ENCODE peak calls at places on chromosomes 2 and 18, in nine cellular contexts. M is GM13976, S is K562, Y is fibroblast of villous mesenchyme, O is AG04450, A is HFFc6, W is A549, Z is uterus, J is ovary. E is an unnamed sample.

GRCh38 chr2:30522421-30522820 is 75.4 kb downstream of the LCLAT1 start:
- DNase-seq in Y (no peak), M (no peak), Z (no peak), S (no peak), W (no peak), O (no peak), J (no peak), A (no peak), E (no peak)

GRCh38 chr2:231332388-231332787 is 63.1 kb upstream of the B3GNT7 start:
- DNase-seq in M (no peak), W (no peak), Y (no peak), S (no peak), J (no peak), O (no peak), Z (no peak), A (no peak), E (no peak)

GRCh38 chr2:46184794-46185583 is 112.2 kb upstream of the EPAS1 start:
- DNase-seq in Z (no peak), W (no peak), M (no peak), A (no peak), S (peak), J (no peak), O (no peak), Y (no peak), E (no peak)

GRCh38 chr2:119155633-119156032 is 2.9 kb downstream of the C1QL2 start:
- DNase-seq in O (no peak), A (no peak), Y (no peak), M (no peak), J (no peak), S (no peak), W (no peak), Z (no peak), E (no peak)

GRCh38 chr2:33059452-33060156 is 112.9 kb downstream of the LTBP1 start:
- DNase-seq in A (peak), Y (peak), S (no peak), J (no peak), Z (no peak), W (no peak), O (no peak), M (no peak), E (no peak)

GRCh38 chr2:98768765-98769476 is 38.0 kb upstream of the MGAT4A start:
- DNase-seq in J (no peak), W (no peak), Y (no peak), M (no peak), A (no peak), Z (no peak), S (no peak), O (no peak), E (no peak)

GRCh38 chr2:45886229-45886663 is 234.8 kb downstream of the PRKCE start:
- DNase-seq in W (no peak), S (no peak), J (no peak), Y (peak), O (no peak), M (no peak), Z (no peak), A (no peak), E (no peak)

GRCh38 chr2:199955007-199955338 is 318 bp downstream of the TYW5 start:
- DNase-seq in Y (peak), S (no peak), O (no peak), Z (no peak), M (no peak), J (no peak), A (peak), W (no peak), E (no peak)

GRCh38 chr2:174158003-174158402 is 90.3 kb downstream of the OLA1 start:
- DNase-seq in A (peak), Z (no peak), O (no peak), M (peak), J (no peak), W (peak), Y (peak), S (peak), E (no peak)

GRCh38 chr2:70304501-70304900 is 2.6 kb upstream of the FAM136A start:
- DNase-seq in W (no peak), J (no peak), O (no peak), Z (no peak), M (no peak), A (no peak), Y (no peak), S (no peak), E (no peak)

GRCh38 chr2:221943078-221943810 is 355.6 kb downstream of the PAX3 start:
- DNase-seq in Z (peak), W (no peak), S (no peak), J (peak), Y (peak), O (no peak), M (no peak), A (peak), E (no peak)

GRCh38 chr2:156334496-156335478 is 2.3 kb upstream of the NR4A2 start:
- DNase-seq in S (peak), M (peak), Z (peak), Y (peak), O (peak), A (peak), J (peak), W (peak), E (peak)
- TF ChIP-seq CTCF in S (peak), M (no peak), Z (no peak), Y (peak), O (peak), A (peak), J (no peak), W (no peak), E (peak)

DNA sequence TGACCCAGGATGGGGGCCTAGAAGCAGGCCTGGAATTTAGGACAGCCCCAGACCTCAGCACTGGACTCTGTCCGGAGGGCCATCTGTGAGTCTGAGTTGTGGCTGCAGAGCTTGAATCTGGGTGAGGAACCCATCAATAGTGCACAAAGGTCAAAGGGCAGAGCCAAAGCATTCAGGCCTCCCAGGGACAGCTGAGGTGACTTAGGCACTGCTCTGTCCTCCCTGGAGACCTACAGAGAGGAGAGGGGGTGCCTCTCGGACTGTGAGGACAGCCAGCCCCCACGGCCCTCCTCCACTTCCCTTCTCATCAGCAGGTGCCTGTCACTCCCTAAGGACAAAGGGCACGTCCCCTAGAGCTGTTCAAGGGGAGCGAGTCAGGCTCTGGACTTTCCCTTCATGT is 25.1 kb upstream of the PRLH start:
- DNase-seq in J (no peak), M (no peak), Z (no peak), A (no peak), S (no peak), W (no peak), Y (no peak), O (no peak), E (no peak)
- TF ChIP-seq CTCF in J (no peak), M (no peak), Z (no peak), A (no peak), S (no peak), W (no peak), Y (no peak), O (no peak), E (no peak)

DNA sequence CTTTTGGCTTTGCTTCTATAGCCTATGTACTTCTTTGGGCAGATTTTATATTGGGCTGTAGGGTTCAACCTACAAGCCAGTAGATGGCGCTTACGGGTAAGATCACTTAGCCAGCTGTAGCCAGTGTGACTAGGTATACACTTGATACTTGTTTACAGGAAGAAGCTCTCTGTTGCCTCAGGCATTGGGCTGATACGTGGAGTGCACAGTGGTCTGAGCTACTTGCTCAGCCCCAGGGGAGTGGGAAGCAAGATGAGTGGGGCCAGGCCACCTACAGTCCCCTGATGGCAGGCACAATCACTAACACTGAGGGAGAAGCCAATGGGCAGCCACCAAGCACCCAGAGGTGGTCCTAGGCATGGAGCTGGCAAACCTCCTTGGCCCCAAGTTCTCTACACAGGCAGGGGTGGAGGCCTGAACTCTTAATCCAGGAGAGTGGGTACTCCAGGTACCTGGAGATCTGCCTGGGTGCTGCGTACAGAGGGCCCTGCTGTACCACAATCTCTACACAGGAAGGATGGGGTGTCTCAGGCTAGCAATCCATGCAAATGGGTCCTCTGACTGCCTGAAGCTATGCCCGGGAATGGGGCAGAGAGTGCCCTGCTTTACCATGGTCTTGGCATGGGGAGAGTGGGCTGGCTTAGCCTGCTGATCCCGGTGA is 122.2 kb downstream of the NCOA1 start:
- DNase-seq in W (no peak), J (no peak), Z (no peak), S (peak), M (peak), Y (peak), O (peak), A (peak), E (peak)
- TF ChIP-seq CTCF in W (peak), J (no peak), Z (no peak), S (peak), M (peak), Y (peak), O (peak), A (peak), E (peak)

DNA sequence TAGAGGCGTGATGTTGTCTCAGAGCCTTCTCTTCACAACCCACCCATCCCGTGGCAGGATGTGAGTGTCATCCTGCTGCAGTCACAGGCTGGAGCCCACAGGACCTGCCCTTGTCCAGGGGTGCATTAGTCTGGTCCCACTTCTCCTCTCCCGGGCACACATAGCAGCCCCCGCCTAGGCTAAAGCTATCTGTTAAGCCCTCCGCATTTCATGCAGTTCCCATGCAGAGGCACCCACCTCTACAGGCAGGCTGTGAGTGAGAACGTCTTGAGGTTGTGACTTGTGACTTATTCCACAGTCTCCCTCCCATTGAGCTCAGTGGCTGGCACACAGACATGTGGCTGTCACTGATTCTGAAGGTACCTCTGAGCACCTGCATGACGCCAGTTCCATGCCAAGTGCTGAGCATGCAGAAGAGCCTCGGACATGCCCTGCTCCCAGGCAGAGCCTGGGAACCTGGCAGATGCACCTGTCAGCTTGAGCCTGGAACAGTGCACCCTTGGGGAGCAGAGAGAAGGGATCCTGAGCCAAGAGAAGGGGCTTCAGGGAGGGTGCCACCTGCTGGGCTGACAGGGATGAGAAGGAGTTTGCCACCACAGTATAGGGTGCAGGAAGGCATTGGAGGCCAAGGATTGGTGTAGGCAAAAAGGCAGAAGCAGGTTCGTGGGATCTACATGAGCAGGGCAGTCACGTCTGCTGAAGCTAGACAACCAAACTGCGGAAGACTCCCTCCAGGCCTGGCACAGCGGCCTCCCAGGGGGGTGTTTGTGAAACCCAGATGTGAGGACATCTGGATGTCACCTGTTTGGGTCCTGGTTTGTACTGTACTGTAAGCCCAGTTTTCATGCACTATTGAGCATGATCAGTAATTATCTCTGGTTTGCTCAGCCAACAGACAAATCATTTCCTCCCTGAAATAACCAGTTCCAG is 213.6 kb downstream of the GLI2 start:
- DNase-seq in Z (no peak), S (peak), A (no peak), M (no peak), O (no peak), W (peak), J (no peak), Y (peak), E (no peak)
- TF ChIP-seq CTCF in Z (no peak), S (no peak), A (peak), M (no peak), O (peak), W (peak), J (no peak), Y (peak), E (peak)

DNA sequence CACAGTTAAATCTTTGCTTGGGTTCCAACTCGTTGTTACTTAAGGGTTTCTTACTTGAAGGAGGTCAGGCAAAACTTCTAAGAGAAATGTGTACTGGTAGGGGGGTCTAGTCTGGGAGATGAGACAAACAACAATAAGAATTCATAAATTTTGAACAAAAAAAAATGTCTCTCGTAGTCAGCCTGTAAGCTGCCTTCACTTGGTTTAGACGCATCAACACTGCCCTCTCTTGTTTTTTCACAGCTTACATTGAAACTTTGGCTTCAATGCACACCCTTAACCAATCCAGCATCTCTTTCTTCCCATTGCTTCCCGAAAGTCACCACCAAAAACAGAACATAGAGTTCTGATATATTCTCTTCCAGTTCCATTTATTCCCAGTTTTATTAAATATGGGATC is 576.4 kb upstream of the PIK3C3 start:
- DNase-seq in A (peak), Y (peak), W (no peak), Z (no peak), S (no peak), M (no peak), J (no peak), O (peak), E (no peak)
- TF ChIP-seq CTCF in A (peak), Y (peak), W (no peak), Z (no peak), S (no peak), M (no peak), J (no peak), O (peak), E (no peak)

GRCh38 chr2:171200469-171200868 is 39.8 kb upstream of the TLK1 start:
- DNase-seq in J (no peak), Y (no peak), S (no peak), Z (no peak), M (no peak), A (no peak), W (no peak), O (no peak), E (no peak)
- TF ChIP-seq CTCF in J (no peak), Y (no peak), S (no peak), Z (no peak), M (no peak), A (no peak), W (no peak), O (no peak), E (no peak)

DNA sequence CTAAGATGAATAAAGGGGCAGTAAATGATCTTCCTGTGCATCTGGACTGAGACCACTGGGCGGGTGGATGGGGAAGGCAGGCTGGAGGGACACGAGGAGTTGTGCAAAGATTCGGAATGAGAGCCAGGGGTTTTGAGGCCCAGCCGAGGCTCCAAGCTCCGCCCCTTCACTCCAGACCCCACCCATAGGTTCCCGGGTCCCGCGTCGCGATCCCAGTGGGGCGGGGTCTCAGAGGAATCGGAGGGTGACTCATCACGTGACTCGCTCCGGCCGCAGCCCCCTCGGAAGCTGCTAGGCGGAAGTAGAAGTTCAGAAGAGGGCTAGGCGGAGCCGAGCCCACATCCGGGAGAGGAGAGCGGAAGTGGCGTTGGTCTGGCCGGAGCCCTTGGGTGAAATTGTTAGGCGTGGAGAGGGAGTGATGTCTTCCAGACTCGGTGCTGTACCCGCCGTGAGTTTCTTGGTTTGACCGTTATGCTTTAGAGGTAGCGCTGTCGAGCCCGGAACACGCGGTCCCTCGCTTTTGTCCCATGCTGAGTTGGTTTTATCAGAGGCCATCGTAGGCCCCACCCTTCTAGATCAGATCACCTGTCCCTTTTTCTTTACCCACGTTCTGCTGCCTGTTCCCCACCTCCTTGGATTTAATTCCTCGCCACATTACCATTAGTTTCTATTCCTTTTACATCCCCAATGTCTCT is at the start of gene ZNF512:
- DNase-seq in S (peak), A (peak), W (peak), Y (peak), J (peak), M (peak), O (peak), Z (peak), E (peak)
- TF ChIP-seq CTCF in S (no peak), A (peak), W (no peak), Y (no peak), J (no peak), M (no peak), O (no peak), Z (no peak), E (no peak)

GRCh38 chr18:10095356-10095755 is 181.5 kb downstream of the VAPA start:
- DNase-seq in Z (no peak), S (no peak), J (no peak), M (no peak), A (no peak), Y (no peak), O (no peak), W (no peak), E (no peak)

GRCh38 chr18:10101293-10101701 is 187.5 kb downstream of the VAPA start:
- DNase-seq in Z (no peak), A (peak), S (no peak), W (no peak), Y (no peak), M (no peak), J (peak), O (no peak), E (no peak)

GRCh38 chr18:10100236-10100635 is 186.4 kb downstream of the VAPA start:
- DNase-seq in W (no peak), M (no peak), J (no peak), S (no peak), Y (no peak), Z (no peak), O (no peak), A (no peak), E (no peak)

GRCh38 chr18:10101729-10102128 is 187.9 kb downstream of the VAPA start:
- DNase-seq in O (no peak), W (no peak), A (no peak), M (no peak), S (no peak), J (no peak), Y (no peak), Z (no peak), E (no peak)

DNA sequence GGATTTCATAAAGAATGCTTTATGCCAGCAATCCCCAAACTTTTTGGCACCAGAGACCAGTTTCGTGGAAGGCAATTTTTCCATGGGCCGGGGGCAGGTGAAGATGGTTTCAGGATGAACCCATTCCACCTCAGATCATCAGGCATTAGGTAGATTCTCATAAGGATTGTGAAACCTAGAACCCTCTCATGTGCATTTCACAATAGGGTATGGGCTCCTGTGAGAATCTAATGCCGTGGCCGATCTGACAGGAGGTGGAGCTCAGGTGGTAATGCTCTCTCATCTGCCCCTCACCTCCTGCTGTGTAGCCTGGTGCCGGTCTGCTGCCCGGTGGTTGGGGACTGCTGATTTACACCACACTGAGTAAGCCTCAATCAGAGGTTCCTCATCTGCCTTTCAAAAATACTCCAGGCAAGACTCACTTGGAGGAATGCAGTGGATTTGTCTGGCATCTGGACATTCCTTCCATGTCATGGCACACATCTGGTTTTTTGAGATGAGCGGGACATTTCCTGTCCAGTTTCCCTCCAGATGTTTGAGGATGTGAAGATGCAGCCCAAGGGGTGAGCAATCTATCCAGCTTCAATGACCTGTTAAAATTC is 185.8 kb downstream of the VAPA start:
- DNase-seq in W (no peak), O (no peak), M (no peak), J (no peak), Z (no peak), S (no peak), Y (peak), A (peak), E (no peak)
- TF ChIP-seq CTCF in W (no peak), O (no peak), M (no peak), J (no peak), Z (no peak), S (no peak), Y (no peak), A (no peak), E (no peak)

GRCh38 chr2:7010376-7010775 is 93.2 kb downstream of the RNF144A start:
- DNase-seq in J (no peak), S (no peak), Y (peak), O (no peak), Z (peak), A (no peak), W (no peak), M (no peak), E (peak)

GRCh38 chr2:7011376-7012083 is 94.3 kb downstream of the RNF144A start:
- DNase-seq in O (no peak), M (no peak), W (no peak), A (peak), Y (peak), Z (no peak), J (no peak), S (no peak), E (peak)

GRCh38 chr2:7009207-7009911 is 92.1 kb downstream of the RNF144A start:
- DNase-seq in S (no peak), A (no peak), J (no peak), Y (no peak), M (no peak), O (no peak), W (no peak), Z (no peak), E (no peak)

GRCh38 chr2:7007488-7007845 is 90.3 kb downstream of the RNF144A start:
- DNase-seq in Y (no peak), Z (no peak), W (no peak), J (no peak), A (no peak), O (no peak), S (no peak), M (no peak), E (no peak)

GRCh38 chr2:7007846-7008741 is 90.9 kb downstream of the RNF144A start:
- DNase-seq in W (no peak), J (peak), A (no peak), Y (peak), Z (peak), O (no peak), M (no peak), S (peak), E (peak)
- TF ChIP-seq CTCF in W (no peak), J (peak), A (no peak), Y (peak), Z (no peak), O (no peak), M (no peak), S (peak), E (peak)

E was measured in AG09319.